ENCODE peak calls at places on chromosomes 6 and 20, in eight cellular contexts. One of them, this sample, is unnamed.
A peak's percentile ranks its signal among the peaks of the same experiment; 100 is the strongest.

GRCh38 chr20:10634683-10635411 is 39.0 kb downstream of the JAG1 start:
- DNase-seq in AG04450: peak; percentile 71
- DNase-seq in HL-60: no peak
- DNase-seq in T-cell: no peak
- DNase-seq in left lung: no peak
- DNase-seq in LoVo: no peak
- DNase-seq in NAMALWA: no peak
- DNase-seq in astrocyte of the spinal cord: peak; percentile 92
- DNase-seq in this sample: no peak

GRCh38 chr6:107965746-107966145 is 7.7 kb upstream of the SEC63 start:
- DNase-seq in left lung: no peak
- DNase-seq in LoVo: no peak
- DNase-seq in HL-60: no peak
- DNase-seq in T-cell: no peak
- DNase-seq in astrocyte of the spinal cord: no peak
- DNase-seq in NAMALWA: no peak
- DNase-seq in AG04450: no peak
- DNase-seq in this sample: no peak

GRCh38 chr6:143542915-143543314 is 31.4 kb upstream of the FUCA2 start:
- DNase-seq in LoVo: no peak
- DNase-seq in astrocyte of the spinal cord: no peak
- DNase-seq in HL-60: no peak
- DNase-seq in T-cell: no peak
- DNase-seq in left lung: no peak
- DNase-seq in NAMALWA: no peak
- DNase-seq in AG04450: no peak
- DNase-seq in this sample: no peak

GRCh38 chr6:28568515-28569108 is 42.9 kb downstream of the GPX5 start:
- DNase-seq in HL-60: no peak
- DNase-seq in LoVo: no peak
- DNase-seq in astrocyte of the spinal cord: no peak
- DNase-seq in T-cell: no peak
- DNase-seq in NAMALWA: no peak
- DNase-seq in AG04450: no peak
- DNase-seq in left lung: no peak
- DNase-seq in this sample: no peak

GRCh38 chr6:28336284-28337024 is 506 bp upstream of the ZSCAN31 start:
- DNase-seq in HL-60: peak; percentile 84
- DNase-seq in astrocyte of the spinal cord: peak; percentile 51
- DNase-seq in left lung: no peak
- DNase-seq in LoVo: peak; percentile 55
- DNase-seq in AG04450: no peak
- DNase-seq in NAMALWA: peak; percentile 61
- DNase-seq in T-cell: no peak
- DNase-seq in this sample: no peak

GRCh38 chr6:134010400-134010799 is 42.0 kb downstream of the SLC2A12 start:
- DNase-seq in HL-60: no peak
- DNase-seq in left lung: no peak
- DNase-seq in NAMALWA: no peak
- DNase-seq in astrocyte of the spinal cord: no peak
- DNase-seq in LoVo: no peak
- DNase-seq in T-cell: no peak
- DNase-seq in AG04450: no peak
- DNase-seq in this sample: no peak

GRCh38 chr6:143682805-143683204 is 5.0 kb downstream of the PHACTR2 start:
- DNase-seq in LoVo: no peak
- DNase-seq in NAMALWA: no peak
- DNase-seq in AG04450: no peak
- DNase-seq in astrocyte of the spinal cord: no peak
- DNase-seq in HL-60: no peak
- DNase-seq in T-cell: no peak
- DNase-seq in left lung: no peak
- DNase-seq in this sample: no peak

GRCh38 chr6:130859161-130859867 is 32.1 kb downstream of the SMLR1 start:
- DNase-seq in AG04450: no peak
- DNase-seq in LoVo: no peak
- DNase-seq in astrocyte of the spinal cord: no peak
- DNase-seq in T-cell: no peak
- DNase-seq in HL-60: no peak
- DNase-seq in NAMALWA: no peak
- DNase-seq in left lung: no peak
- DNase-seq in this sample: no peak

GRCh38 chr6:111810321-111811235 is 62.7 kb downstream of the FYN start:
- DNase-seq in LoVo: no peak
- DNase-seq in astrocyte of the spinal cord: peak; percentile 61
- DNase-seq in left lung: no peak
- DNase-seq in AG04450: no peak
- DNase-seq in NAMALWA: no peak
- DNase-seq in T-cell: no peak
- DNase-seq in HL-60: no peak
- DNase-seq in this sample: no peak

GRCh38 chr6:127030111-127030510 is 88.4 kb upstream of the RSPO3 start:
- DNase-seq in T-cell: no peak
- DNase-seq in NAMALWA: no peak
- DNase-seq in LoVo: no peak
- DNase-seq in astrocyte of the spinal cord: no peak
- DNase-seq in left lung: no peak
- DNase-seq in AG04450: no peak
- DNase-seq in HL-60: no peak
- DNase-seq in this sample: no peak

GRCh38 chr20:63472159-63472811 is at the start of gene KCNQ2:
- DNase-seq in NAMALWA: no peak
- DNase-seq in HL-60: no peak
- DNase-seq in left lung: no peak
- DNase-seq in T-cell: no peak
- DNase-seq in LoVo: no peak
- DNase-seq in AG04450: no peak
- DNase-seq in astrocyte of the spinal cord: no peak
- DNase-seq in this sample: no peak

GRCh38 chr6:30562470-30563425 is 5.7 kb downstream of the PRR3 start:
- DNase-seq in AG04450: no peak
- DNase-seq in LoVo: no peak
- DNase-seq in T-cell: no peak
- DNase-seq in left lung: no peak
- DNase-seq in NAMALWA: no peak
- DNase-seq in HL-60: peak; percentile 27
- DNase-seq in astrocyte of the spinal cord: no peak
- DNase-seq in this sample: no peak

GRCh38 chr6:105192707-105193465 is 13.1 kb upstream of the POPDC3 start:
- DNase-seq in left lung: no peak
- DNase-seq in NAMALWA: no peak
- DNase-seq in T-cell: no peak
- DNase-seq in astrocyte of the spinal cord: peak; percentile 76
- DNase-seq in HL-60: no peak
- DNase-seq in AG04450: no peak
- DNase-seq in LoVo: no peak
- DNase-seq in this sample: no peak

GRCh38 chr6:133612459-133612858 is 276.5 kb upstream of the TCF21 start:
- DNase-seq in HL-60: no peak
- DNase-seq in AG04450: no peak
- DNase-seq in astrocyte of the spinal cord: no peak
- DNase-seq in NAMALWA: no peak
- DNase-seq in T-cell: no peak
- DNase-seq in LoVo: no peak
- DNase-seq in left lung: no peak
- DNase-seq in this sample: no peak

GRCh38 chr6:69294407-69294806 is 502.4 kb downstream of the LMBRD1 start:
- DNase-seq in astrocyte of the spinal cord: no peak
- DNase-seq in LoVo: no peak
- DNase-seq in HL-60: no peak
- DNase-seq in AG04450: no peak
- DNase-seq in T-cell: no peak
- DNase-seq in left lung: no peak
- DNase-seq in NAMALWA: no peak
- DNase-seq in this sample: no peak

GRCh38 chr6:11067348-11067747 is 23.2 kb upstream of the ELOVL2 start:
- DNase-seq in LoVo: no peak
- DNase-seq in HL-60: no peak
- DNase-seq in NAMALWA: no peak
- DNase-seq in astrocyte of the spinal cord: no peak
- DNase-seq in T-cell: no peak
- DNase-seq in AG04450: no peak
- DNase-seq in left lung: no peak
- DNase-seq in this sample: no peak

GRCh38 chr20:12699374-12700228 is 309.2 kb upstream of the SPTLC3 start:
- DNase-seq in left lung: no peak
- DNase-seq in T-cell: no peak
- DNase-seq in AG04450: no peak
- DNase-seq in LoVo: no peak
- DNase-seq in HL-60: no peak
- DNase-seq in NAMALWA: no peak
- DNase-seq in astrocyte of the spinal cord: no peak
- DNase-seq in this sample: no peak

GRCh38 chr6:90098637-90099036 is 198.0 kb downstream of the BACH2 start:
- DNase-seq in NAMALWA: no peak
- DNase-seq in T-cell: no peak
- DNase-seq in LoVo: no peak
- DNase-seq in left lung: no peak
- DNase-seq in AG04450: no peak
- DNase-seq in astrocyte of the spinal cord: no peak
- DNase-seq in HL-60: no peak
- DNase-seq in this sample: no peak

GRCh38 chr6:87029711-87030314 is 65.1 kb downstream of the CGA start:
- DNase-seq in left lung: no peak
- DNase-seq in HL-60: peak; percentile 14
- DNase-seq in NAMALWA: peak; percentile 69
- DNase-seq in astrocyte of the spinal cord: peak; percentile 69
- DNase-seq in T-cell: no peak
- DNase-seq in AG04450: peak; percentile 26
- DNase-seq in LoVo: peak; percentile 37
- DNase-seq in this sample: no peak

GRCh38 chr6:156710479-156710878 is 66.7 kb upstream of the ARID1B start:
- DNase-seq in T-cell: no peak
- DNase-seq in NAMALWA: no peak
- DNase-seq in left lung: no peak
- DNase-seq in LoVo: no peak
- DNase-seq in astrocyte of the spinal cord: peak; percentile 5
- DNase-seq in HL-60: no peak
- DNase-seq in AG04450: no peak
- DNase-seq in this sample: no peak

GRCh38 chr6:26380256-26380655 is 2.7 kb upstream of the BTN2A2 start:
- DNase-seq in HL-60: no peak
- DNase-seq in NAMALWA: no peak
- DNase-seq in LoVo: peak; percentile 8
- DNase-seq in astrocyte of the spinal cord: no peak
- DNase-seq in T-cell: no peak
- DNase-seq in left lung: no peak
- DNase-seq in AG04450: no peak
- DNase-seq in this sample: no peak

GRCh38 chr20:35285806-35286076 is 1.2 kb upstream of the EIF6 start:
- DNase-seq in left lung: no peak
- DNase-seq in astrocyte of the spinal cord: no peak
- DNase-seq in HL-60: no peak
- DNase-seq in AG04450: no peak
- DNase-seq in LoVo: no peak
- DNase-seq in T-cell: no peak
- DNase-seq in NAMALWA: no peak
- DNase-seq in this sample: no peak